ENCODE peak calls at places on chromosomes 16 and 17, in seven cellular contexts. T is heart left ventricle, U is fibroblast of villous mesenchyme, N is stomach, X is GM12865, F is BE2C, L is psoas muscle. A is an unnamed sample.

GRCh38 chr16:25141648-25142047 is 30.1 kb downstream of the LCMT1 start:
- DNase-seq in N (no peak), U (no peak), T (no peak), X (no peak), F (no peak), L (no peak), A (no peak)

GRCh38 chr17:15106540-15106939 is 158.6 kb downstream of the PMP22 start:
- DNase-seq in N (no peak), T (no peak), U (no peak), L (no peak), F (no peak), X (no peak), A (no peak)

GRCh38 chr17:36867716-36868115 is 69.6 kb upstream of the LHX1 start:
- DNase-seq in N (no peak), L (no peak), U (no peak), F (no peak), T (no peak), X (no peak), A (no peak)

GRCh38 chr17:10156579-10157488 is 41.6 kb downstream of the GAS7 start:
- DNase-seq in L (peak; percentile 70), N (peak; percentile 30), U (no peak), F (no peak), T (peak; percentile 59), X (peak; percentile 91), A (peak; percentile 57)

GRCh38 chr16:13435873-13436474 is 484.0 kb upstream of the ERCC4 start:
- DNase-seq in X (peak; percentile 48), F (no peak), L (no peak), U (no peak), N (no peak), T (no peak), A (no peak)

GRCh38 chr17:48701864-48702532 is 20.3 kb downstream of the PRAC1 start:
- DNase-seq in U (no peak), T (no peak), F (no peak), X (no peak), N (no peak), L (no peak), A (no peak)

GRCh38 chr17:41521574-41522261 is 3.0 kb upstream of the KRT15 start:
- DNase-seq in N (peak; percentile 51), F (no peak), L (no peak), X (no peak), T (no peak), U (peak; percentile 53), A (peak; percentile 89)

GRCh38 chr16:8751481-8752311 is 45.7 kb downstream of the TMEM186 start:
- DNase-seq in L (no peak), T (no peak), N (no peak), F (no peak), X (no peak), U (peak; percentile 51), A (no peak)

GRCh38 chr17:199806-200603 is 18.6 kb upstream of the DOC2B start:
- DNase-seq in T (peak; percentile 61), X (no peak), F (no peak), L (peak; percentile 72), N (no peak), U (no peak), A (no peak)

GRCh38 chr17:76441681-76442340 is 11.1 kb downstream of the UBE2O start:
- DNase-seq in L (no peak), U (no peak), X (no peak), F (no peak), N (no peak), T (no peak), A (no peak)

GRCh38 chr17:43529977-43530302 is 16.2 kb downstream of the ETV4 start:
- DNase-seq in U (no peak), F (no peak), T (no peak), N (no peak), X (no peak), L (no peak), A (no peak)
- H3K4me3 ChIP-seq in U (peak overlapping the region; percentile 45), F (peak overlapping the region; percentile 6), T (no peak overlapping the region), N (no peak overlapping the region), X (no peak overlapping the region), L (no peak overlapping the region), A (no peak overlapping the region)

GRCh38 chr17:57868007-57868774 is 18.3 kb upstream of the MRPS23 start:
- DNase-seq in T (peak; percentile 79), N (peak; percentile 43), F (peak; percentile 83), X (peak; percentile 83), U (peak; percentile 93), L (peak; percentile 93), A (peak; percentile 67)
- TF ChIP-seq CTCF in T (peak; percentile 54), N (no peak), F (peak; percentile 50), X (peak; percentile 33), U (peak; percentile 57), L (peak; percentile 42), A (no peak)

DNA sequence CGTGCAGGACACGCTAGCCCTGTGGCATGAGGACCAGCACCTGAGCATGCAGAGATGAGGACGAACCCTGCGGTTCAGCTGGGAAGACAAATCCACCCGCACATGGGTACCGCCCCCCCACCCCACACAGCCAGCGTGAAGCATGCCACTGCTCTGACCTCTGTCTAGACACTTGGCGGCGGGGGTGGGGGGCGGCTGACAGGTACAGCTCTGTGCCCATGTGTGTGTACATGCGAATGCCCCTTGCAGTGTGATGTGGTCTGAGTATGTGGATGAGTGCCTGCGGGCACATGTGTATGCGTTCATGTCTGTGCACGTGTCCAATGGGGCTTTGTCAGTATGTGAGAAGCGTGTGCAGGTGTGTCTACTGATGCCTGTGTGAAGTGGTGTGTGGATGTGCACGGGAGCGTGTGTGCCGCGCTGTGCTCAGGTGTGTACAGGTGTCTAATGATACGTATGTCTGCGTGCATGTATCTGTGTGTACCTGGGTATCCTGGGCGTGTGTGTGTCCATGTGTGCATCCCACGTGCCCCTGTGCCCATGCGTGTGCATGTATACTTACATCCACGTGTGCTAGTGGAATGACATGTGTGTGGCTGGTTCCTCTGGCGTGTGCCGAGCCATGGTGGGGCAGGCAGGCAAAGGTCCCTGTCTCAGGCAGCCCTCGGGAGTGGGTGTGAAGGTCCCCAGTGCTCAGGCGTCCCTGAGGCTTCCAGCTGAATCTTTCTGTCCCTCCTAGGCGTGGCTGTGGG is 650 bp upstream of the RAP1GAP2 start:
- DNase-seq in X (no peak), N (no peak), L (no peak), U (no peak), T (no peak), F (no peak), A (no peak)
- H3K4me3 ChIP-seq in X (peak overlapping the region; percentile 9), N (peak overlapping the region; percentile 54), L (peak overlapping the region; percentile 34), U (no peak overlapping the region), T (no peak overlapping the region), F (no peak overlapping the region), A (no peak overlapping the region)

GRCh38 chr16:72921106-72921505 is 126.8 kb downstream of the ZFHX3 start:
- DNase-seq in F (no peak), U (no peak), N (no peak), T (no peak), L (no peak), X (no peak), A (no peak)
- TF ChIP-seq CTCF in F (no peak), U (no peak), N (no peak), T (no peak), L (no peak), X (no peak), A (no peak)

GRCh38 chr17:58335061-58335731 is 6.6 kb upstream of the TSPOAP1 start:
- DNase-seq in L (no peak), X (peak; percentile 83), N (no peak), U (no peak), T (no peak), F (no peak), A (no peak)
- H3K4me3 ChIP-seq in L (no peak overlapping the region), X (peak overlapping the region; percentile 94), N (no peak overlapping the region), U (no peak overlapping the region), T (no peak overlapping the region), F (no peak overlapping the region), A (no peak overlapping the region)

GRCh38 chr17:71966459-71967313 is 154.1 kb upstream of the SOX9 start:
- DNase-seq in L (peak; percentile 69), T (peak; percentile 28), X (no peak), N (no peak), U (no peak), F (no peak), A (no peak)

GRCh38 chr17:71966055-71966454 is 154.8 kb upstream of the SOX9 start:
- DNase-seq in F (no peak), X (no peak), U (no peak), N (no peak), T (no peak), L (no peak), A (no peak)

GRCh38 chr17:71963341-71963740 is 157.5 kb upstream of the SOX9 start:
- DNase-seq in F (peak; percentile 53), U (no peak), L (no peak), X (no peak), T (no peak), N (no peak), A (no peak)

GRCh38 chr17:71963791-71964190 is 157.0 kb upstream of the SOX9 start:
- DNase-seq in F (no peak), L (no peak), N (no peak), T (no peak), X (no peak), U (no peak), A (no peak)

GRCh38 chr17:71964559-71964958 is 156.3 kb upstream of the SOX9 start:
- DNase-seq in T (no peak), U (no peak), F (no peak), X (no peak), L (no peak), N (no peak), A (no peak)
- TF ChIP-seq CTCF in T (no peak), U (no peak), F (no peak), X (no peak), L (no peak), N (no peak), A (no peak)

DNA sequence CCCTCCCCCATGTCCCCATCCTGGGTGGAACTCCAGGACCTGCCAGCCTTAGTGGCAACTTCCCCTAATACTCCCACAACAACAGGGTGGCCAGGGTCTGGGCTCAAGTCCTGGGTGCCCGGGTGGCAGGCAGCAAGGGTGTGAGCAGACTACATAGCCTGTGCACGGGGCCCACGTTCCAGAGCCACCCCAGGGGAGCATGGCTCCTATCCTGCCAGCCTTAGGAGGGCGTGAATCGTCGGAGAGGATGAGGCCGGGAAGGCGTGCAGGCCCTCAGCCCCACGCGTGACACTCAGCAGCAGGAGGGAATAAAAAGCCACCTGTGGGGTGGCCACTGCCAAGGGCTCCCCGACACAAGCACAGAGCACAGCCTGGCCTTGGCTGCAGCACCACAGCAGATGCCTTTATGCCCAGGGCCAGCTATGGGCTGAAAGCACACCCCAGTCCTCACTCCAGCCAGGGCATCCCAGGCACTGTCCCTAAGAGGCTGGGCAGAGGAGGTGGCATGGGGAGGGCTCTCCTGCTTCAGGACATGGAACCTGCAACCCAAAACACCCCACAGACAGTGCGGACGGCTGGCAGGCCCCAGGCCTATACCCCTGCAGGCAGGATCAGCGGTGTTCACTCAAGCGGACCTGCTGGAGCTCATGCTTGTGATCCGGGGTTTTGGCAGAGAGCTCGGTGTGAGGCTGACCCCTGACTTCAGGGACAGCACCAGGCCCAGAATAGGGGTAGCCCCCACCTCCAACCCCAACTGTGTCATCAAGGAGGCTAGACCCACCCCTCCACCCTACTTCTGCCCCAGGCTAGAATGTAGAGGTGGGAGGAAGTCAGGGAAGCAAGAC is 2.7 kb downstream of the BCAR1 start:
- DNase-seq in F (no peak), L (peak; percentile 55), N (no peak), U (no peak), X (no peak), T (no peak), A (no peak)
- H3K4me3 ChIP-seq in F (no peak overlapping the region), L (peak overlapping the region; percentile 78), N (peak overlapping the region; percentile 80), U (peak overlapping the region; percentile 85), X (no peak overlapping the region), T (no peak overlapping the region), A (no peak overlapping the region)

A was measured in lung.